ENCODE peak calls at places on chromosome 13, in six cellular contexts. One of them, this sample, is unnamed.

GRCh38 chr13:92735909-92736308 is 490.7 kb upstream of the GPC6 start:
- DNase-seq in neural progenitor cell: no peak
- DNase-seq in CD4-positive, alpha-beta memory T cell: no peak
- DNase-seq in psoas muscle: no peak
- DNase-seq in ascending aorta: no peak
- DNase-seq in upper lobe of left lung: no peak
- DNase-seq in this sample: no peak

GRCh38 chr13:75312884-75313520 is 169.0 kb downstream of the TBC1D4 start:
- DNase-seq in neural progenitor cell: no peak
- DNase-seq in CD4-positive, alpha-beta memory T cell: peak; percentile 34
- DNase-seq in psoas muscle: no peak
- DNase-seq in ascending aorta: no peak
- DNase-seq in upper lobe of left lung: no peak
- DNase-seq in this sample: no peak

GRCh38 chr13:51245583-51245982 is 23.4 kb downstream of the FAM124A start:
- DNase-seq in neural progenitor cell: no peak
- DNase-seq in CD4-positive, alpha-beta memory T cell: no peak
- DNase-seq in psoas muscle: no peak
- DNase-seq in ascending aorta: no peak
- DNase-seq in upper lobe of left lung: no peak
- DNase-seq in this sample: no peak

GRCh38 chr13:45872574-45872973 is 21.0 kb upstream of the SIAH3 start:
- DNase-seq in neural progenitor cell: no peak
- DNase-seq in CD4-positive, alpha-beta memory T cell: no peak
- DNase-seq in psoas muscle: no peak
- DNase-seq in ascending aorta: no peak
- DNase-seq in upper lobe of left lung: no peak
- DNase-seq in this sample: no peak

GRCh38 chr13:112657850-112658445 is 31.9 kb upstream of the ATP11A start:
- DNase-seq in neural progenitor cell: no peak
- DNase-seq in CD4-positive, alpha-beta memory T cell: no peak
- DNase-seq in psoas muscle: no peak
- DNase-seq in ascending aorta: no peak
- DNase-seq in upper lobe of left lung: no peak
- DNase-seq in this sample: peak; percentile 33

GRCh38 chr13:33931397-33931987 is 113.5 kb downstream of the RFC3 start:
- DNase-seq in neural progenitor cell: peak; percentile 73
- DNase-seq in CD4-positive, alpha-beta memory T cell: no peak
- DNase-seq in psoas muscle: no peak
- DNase-seq in ascending aorta: no peak
- DNase-seq in upper lobe of left lung: no peak
- DNase-seq in this sample: no peak

GRCh38 chr13:24995225-24995804 is 100.6 kb upstream of the PABPC3 start:
- DNase-seq in neural progenitor cell: peak; percentile 89
- DNase-seq in CD4-positive, alpha-beta memory T cell: peak; percentile 66
- DNase-seq in psoas muscle: no peak
- DNase-seq in ascending aorta: no peak
- DNase-seq in upper lobe of left lung: no peak
- DNase-seq in this sample: peak; percentile 59

GRCh38 chr13:108549989-108550388 is 79.4 kb upstream of the MYO16 start:
- DNase-seq in neural progenitor cell: no peak
- DNase-seq in CD4-positive, alpha-beta memory T cell: no peak
- DNase-seq in psoas muscle: no peak
- DNase-seq in ascending aorta: no peak
- DNase-seq in upper lobe of left lung: no peak
- DNase-seq in this sample: no peak

GRCh38 chr13:36088001-36088400 is 43.2 kb downstream of the DCLK1 start:
- DNase-seq in neural progenitor cell: no peak
- DNase-seq in CD4-positive, alpha-beta memory T cell: no peak
- DNase-seq in psoas muscle: no peak
- DNase-seq in ascending aorta: no peak
- DNase-seq in upper lobe of left lung: no peak
- DNase-seq in this sample: no peak

GRCh38 chr13:46575843-46576242 is 22.9 kb downstream of the LRCH1 start:
- DNase-seq in neural progenitor cell: peak; percentile 41
- DNase-seq in CD4-positive, alpha-beta memory T cell: no peak
- DNase-seq in psoas muscle: no peak
- DNase-seq in ascending aorta: no peak
- DNase-seq in upper lobe of left lung: no peak
- DNase-seq in this sample: peak; percentile 59

GRCh38 chr13:110150384-110151091 is 156.4 kb downstream of the COL4A1 start:
- DNase-seq in neural progenitor cell: no peak
- DNase-seq in CD4-positive, alpha-beta memory T cell: no peak
- DNase-seq in psoas muscle: no peak
- DNase-seq in ascending aorta: no peak
- DNase-seq in upper lobe of left lung: no peak
- DNase-seq in this sample: no peak

GRCh38 chr13:43042410-43042921 is 19.1 kb downstream of the DNAJC15 start:
- DNase-seq in neural progenitor cell: no peak
- DNase-seq in CD4-positive, alpha-beta memory T cell: no peak
- DNase-seq in psoas muscle: no peak
- DNase-seq in ascending aorta: no peak
- DNase-seq in upper lobe of left lung: no peak
- DNase-seq in this sample: no peak

GRCh38 chr13:37640499-37640898 is 41.9 kb upstream of the POSTN start:
- DNase-seq in neural progenitor cell: peak; percentile 44
- DNase-seq in CD4-positive, alpha-beta memory T cell: no peak
- DNase-seq in psoas muscle: no peak
- DNase-seq in ascending aorta: no peak
- DNase-seq in upper lobe of left lung: no peak
- DNase-seq in this sample: no peak

GRCh38 chr13:51814825-51815650 is 11.1 kb upstream of the DHRS12 start:
- DNase-seq in neural progenitor cell: peak; percentile 76
- DNase-seq in CD4-positive, alpha-beta memory T cell: peak; percentile 77
- DNase-seq in psoas muscle: peak; percentile 68
- DNase-seq in ascending aorta: no peak
- DNase-seq in upper lobe of left lung: no peak
- DNase-seq in this sample: peak; percentile 76

GRCh38 chr13:27667946-27668345 is 46.3 kb downstream of the POLR1D start:
- DNase-seq in neural progenitor cell: no peak
- DNase-seq in CD4-positive, alpha-beta memory T cell: no peak
- DNase-seq in psoas muscle: peak; percentile 52
- DNase-seq in ascending aorta: no peak
- DNase-seq in upper lobe of left lung: no peak
- DNase-seq in this sample: no peak

GRCh38 chr13:111241006-111241755 is 79.3 kb upstream of the TEX29 start:
- DNase-seq in neural progenitor cell: peak; percentile 45
- DNase-seq in CD4-positive, alpha-beta memory T cell: no peak
- DNase-seq in psoas muscle: no peak
- DNase-seq in ascending aorta: no peak
- DNase-seq in upper lobe of left lung: peak; percentile 43
- DNase-seq in this sample: no peak
- H3K36me3 ChIP-seq in neural progenitor cell: peaks cover 9% of the 10 kb centered on the region
- H3K36me3 ChIP-seq in CD4-positive, alpha-beta memory T cell: peaks cover 16% of the 10 kb centered on the region
- H3K36me3 ChIP-seq in psoas muscle: peaks cover 33% of the 10 kb centered on the region
- H3K36me3 ChIP-seq in ascending aorta: peaks cover 22% of the 10 kb centered on the region
- H3K36me3 ChIP-seq in upper lobe of left lung: peaks cover 15% of the 10 kb centered on the region
- H3K36me3 ChIP-seq in this sample: peaks cover 74% of the 10 kb centered on the region

DNA sequence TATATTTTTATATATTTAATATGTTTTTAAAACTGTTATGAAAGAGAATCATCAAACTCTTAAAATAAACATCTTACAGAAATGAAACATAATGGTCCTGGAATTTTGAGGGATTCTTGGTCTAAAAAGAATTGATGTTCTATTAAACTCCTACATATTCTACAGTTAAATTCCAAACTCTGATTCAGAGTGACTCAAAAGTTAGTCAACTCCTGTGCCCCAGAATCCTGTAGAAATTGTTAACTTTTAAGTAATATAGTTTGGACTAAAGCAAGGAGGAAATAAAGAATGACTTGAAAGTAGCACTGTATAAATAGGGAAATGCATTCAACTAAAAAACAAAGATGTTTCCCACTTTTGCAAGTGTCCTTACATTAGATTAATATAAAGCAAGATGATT is 47.7 kb downstream of the FNDC3A start:
- DNase-seq in neural progenitor cell: no peak
- DNase-seq in CD4-positive, alpha-beta memory T cell: no peak
- DNase-seq in psoas muscle: no peak
- DNase-seq in ascending aorta: no peak
- DNase-seq in upper lobe of left lung: no peak
- DNase-seq in this sample: no peak
- H3K4me3 ChIP-seq in neural progenitor cell: no peak overlapping the region
- H3K4me3 ChIP-seq in CD4-positive, alpha-beta memory T cell: no peak overlapping the region
- H3K4me3 ChIP-seq in psoas muscle: no peak overlapping the region
- H3K4me3 ChIP-seq in ascending aorta: no peak overlapping the region
- H3K4me3 ChIP-seq in upper lobe of left lung: no peak overlapping the region
- H3K4me3 ChIP-seq in this sample: no peak overlapping the region

GRCh38 chr13:77714119-77714755 is 16.8 kb downstream of the SLAIN1 start:
- DNase-seq in neural progenitor cell: no peak
- DNase-seq in CD4-positive, alpha-beta memory T cell: no peak
- DNase-seq in psoas muscle: no peak
- DNase-seq in ascending aorta: no peak
- DNase-seq in upper lobe of left lung: no peak
- DNase-seq in this sample: no peak
- H3K27ac ChIP-seq in neural progenitor cell: no peak overlapping the region
- H3K27ac ChIP-seq in CD4-positive, alpha-beta memory T cell: no peak overlapping the region
- H3K27ac ChIP-seq in psoas muscle: no peak overlapping the region
- H3K27ac ChIP-seq in ascending aorta: no peak overlapping the region
- H3K27ac ChIP-seq in upper lobe of left lung: no peak overlapping the region
- H3K27ac ChIP-seq in this sample: no peak overlapping the region

DNA sequence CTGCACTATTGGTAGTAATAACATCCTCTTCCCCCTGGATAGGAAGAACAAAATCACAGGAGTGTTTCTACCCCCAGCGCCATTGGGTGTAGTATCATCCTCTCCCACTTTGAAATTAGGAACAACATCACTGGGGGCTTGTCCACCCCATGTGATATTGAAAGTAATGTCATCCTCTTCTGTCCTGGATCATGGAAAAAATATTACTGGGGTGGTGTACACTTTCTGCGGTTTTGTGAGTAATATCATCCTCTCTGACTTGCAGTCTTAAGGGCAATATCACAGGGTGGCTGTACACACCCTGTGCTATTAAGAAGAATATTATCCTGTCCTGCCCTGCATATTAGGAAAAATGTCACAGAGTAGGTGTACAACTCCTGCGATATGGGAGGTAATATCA is 4.9 kb upstream of the RGCC start:
- DNase-seq in neural progenitor cell: no peak
- DNase-seq in CD4-positive, alpha-beta memory T cell: no peak
- DNase-seq in psoas muscle: no peak
- DNase-seq in ascending aorta: no peak
- DNase-seq in upper lobe of left lung: no peak
- DNase-seq in this sample: no peak
- H3K36me3 ChIP-seq in neural progenitor cell: no peaks in the 10 kb centered on the region
- H3K36me3 ChIP-seq in CD4-positive, alpha-beta memory T cell: no peaks in the 10 kb centered on the region
- H3K36me3 ChIP-seq in psoas muscle: no peaks in the 10 kb centered on the region
- H3K36me3 ChIP-seq in ascending aorta: no peaks in the 10 kb centered on the region
- H3K36me3 ChIP-seq in upper lobe of left lung: no peaks in the 10 kb centered on the region
- H3K36me3 ChIP-seq in this sample: no peaks in the 10 kb centered on the region

DNA sequence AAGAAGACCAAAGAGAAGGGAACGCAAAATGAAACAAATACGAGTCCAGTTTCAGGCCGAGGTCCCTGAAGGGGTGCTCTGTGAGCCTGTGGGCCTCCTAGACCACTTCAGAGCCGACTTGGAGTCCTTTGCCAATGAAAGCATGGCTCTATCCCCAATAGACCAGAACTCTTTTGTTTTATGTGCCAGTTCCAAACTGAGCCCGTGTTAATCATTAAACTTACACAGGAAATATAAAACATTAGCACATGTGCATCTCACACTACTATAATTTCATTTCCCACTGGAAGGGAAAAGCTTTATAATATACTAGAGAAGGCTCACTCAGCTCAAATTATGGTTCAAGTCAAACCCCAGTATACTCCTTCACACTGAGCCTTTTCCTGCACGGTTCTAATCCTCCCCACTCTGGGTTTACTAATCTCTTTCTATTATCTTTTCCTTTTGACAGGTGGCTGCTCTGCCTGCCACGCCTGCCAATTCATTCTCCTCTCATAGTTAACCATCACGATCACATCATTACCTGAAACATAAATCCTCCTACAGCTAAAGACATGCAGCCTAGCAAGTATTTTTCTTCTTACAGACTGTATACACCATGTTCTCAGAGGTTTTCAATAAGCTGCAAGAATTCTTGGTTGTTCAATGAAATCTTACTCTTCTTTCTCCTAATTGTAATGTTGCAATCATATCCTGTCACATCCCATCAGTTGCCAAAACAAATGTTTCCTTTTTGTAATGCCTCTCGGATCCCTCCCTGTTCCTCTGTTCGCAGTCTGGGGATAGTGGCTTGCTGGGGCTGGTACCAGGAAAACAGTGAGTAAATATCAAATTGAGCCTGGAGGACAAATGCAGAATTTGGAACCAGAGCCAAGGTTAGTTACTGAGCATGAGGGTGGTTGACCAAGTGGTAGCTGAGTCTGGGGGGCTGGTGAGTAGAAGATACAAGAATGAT is 18.8 kb upstream of the WASF3 start:
- DNase-seq in neural progenitor cell: no peak
- DNase-seq in CD4-positive, alpha-beta memory T cell: no peak
- DNase-seq in psoas muscle: no peak
- DNase-seq in ascending aorta: no peak
- DNase-seq in upper lobe of left lung: no peak
- DNase-seq in this sample: no peak
- H3K4me3 ChIP-seq in neural progenitor cell: no peak overlapping the region
- H3K4me3 ChIP-seq in CD4-positive, alpha-beta memory T cell: no peak overlapping the region
- H3K4me3 ChIP-seq in psoas muscle: no peak overlapping the region
- H3K4me3 ChIP-seq in ascending aorta: no peak overlapping the region
- H3K4me3 ChIP-seq in upper lobe of left lung: no peak overlapping the region
- H3K4me3 ChIP-seq in this sample: no peak overlapping the region

DNA sequence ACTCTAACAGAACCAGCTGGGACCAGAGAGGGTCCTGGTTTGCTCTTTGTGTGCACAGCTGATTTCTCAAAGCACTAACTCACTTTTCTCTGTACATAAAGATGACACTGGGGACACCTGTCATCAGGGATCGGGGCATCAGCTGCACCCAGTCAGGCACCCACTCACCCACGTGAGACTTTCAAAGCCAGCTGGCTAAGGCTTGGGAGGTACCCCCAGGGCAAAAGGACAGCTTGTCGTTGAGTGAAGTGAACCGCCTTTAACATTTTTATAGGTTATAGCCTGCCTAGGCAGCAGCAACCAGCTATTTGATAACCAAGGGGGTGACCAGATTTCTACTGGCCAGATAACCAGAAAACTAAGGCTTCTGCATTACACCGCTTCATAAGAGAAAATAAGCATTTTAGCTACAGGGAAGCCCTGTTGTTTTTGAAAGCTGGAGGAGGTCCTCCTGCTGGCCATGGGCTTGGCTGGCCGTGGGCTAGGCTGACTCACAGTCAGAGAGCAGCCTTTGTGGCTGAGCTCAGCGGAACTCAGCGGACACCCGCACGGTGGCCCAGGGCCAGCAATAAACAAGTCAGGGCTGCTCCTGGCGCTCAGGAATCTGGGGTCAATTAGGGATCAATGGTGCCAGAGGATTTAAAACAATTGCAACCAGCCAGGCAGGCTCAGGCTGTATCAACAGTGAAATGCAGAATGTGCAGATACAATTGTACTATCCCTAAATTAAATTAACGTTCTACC is 57.1 kb downstream of the ALOX5AP start:
- DNase-seq in neural progenitor cell: peak; percentile 64
- DNase-seq in CD4-positive, alpha-beta memory T cell: no peak
- DNase-seq in psoas muscle: peak; percentile 88
- DNase-seq in ascending aorta: peak; percentile 19
- DNase-seq in upper lobe of left lung: peak; percentile 84
- DNase-seq in this sample: peak; percentile 78
- H3K27ac ChIP-seq in neural progenitor cell: no peak overlapping the region
- H3K27ac ChIP-seq in CD4-positive, alpha-beta memory T cell: no peak overlapping the region
- H3K27ac ChIP-seq in psoas muscle: no peak overlapping the region
- H3K27ac ChIP-seq in ascending aorta: no peak overlapping the region
- H3K27ac ChIP-seq in upper lobe of left lung: no peak overlapping the region
- H3K27ac ChIP-seq in this sample: peak overlapping the region; percentile 24

This sample was measured in SJSA1.